ENCODE peak calls at places on chromosomes 2 and 18, in six cellular contexts. B is GM12878, Y is K562, R is HCT116, P is HepG2, E is H1. Z is an unnamed sample.

GRCh38 chr18:28816155-28816554 is 639.2 kb upstream of the CDH2 start:
- DNase-seq in B (no peak), Y (no peak), R (no peak), P (no peak), E (no peak), Z (no peak)

GRCh38 chr2:160205511-160205910 is 5.4 kb upstream of the ITGB6 start:
- DNase-seq in B (no peak), Y (no peak), R (peak), P (peak), E (no peak), Z (peak)

GRCh38 chr2:233353101-233353768 is 1.1 kb upstream of the DGKD start:
- DNase-seq in B (no peak), Y (peak), R (no peak), P (no peak), E (no peak), Z (no peak)

GRCh38 chr18:55264108-55264507 is 304.8 kb upstream of the CCDC68 start:
- DNase-seq in B (no peak), Y (no peak), R (no peak), P (no peak), E (no peak), Z (peak)

GRCh38 chr2:109266511-109266910 is 137.5 kb downstream of the SH3RF3 start:
- DNase-seq in B (no peak), Y (no peak), R (no peak), P (no peak), E (no peak), Z (no peak)

GRCh38 chr2:176170606-176171005 is 13.5 kb downstream of the HOXD3 start:
- DNase-seq in B (no peak), Y (no peak), R (no peak), P (no peak), E (no peak), Z (peak)

GRCh38 chr18:36811955-36812354 is 16.8 kb downstream of the TPGS2 start:
- DNase-seq in B (no peak), Y (no peak), R (no peak), P (no peak), E (no peak), Z (no peak)

GRCh38 chr2:96146151-96146880 is 1.1 kb upstream of the DUSP2 start:
- DNase-seq in B (peak), Y (peak), R (no peak), P (no peak), E (no peak), Z (no peak)

GRCh38 chr2:109487237-109487869 is 126.4 kb downstream of the SEPTIN10 start:
- DNase-seq in B (no peak), Y (no peak), R (no peak), P (no peak), E (no peak), Z (peak)

GRCh38 chr18:48600746-48601090 is 61.9 kb downstream of the CTIF start:
- DNase-seq in B (no peak), Y (no peak), R (no peak), P (no peak), E (no peak), Z (no peak)

GRCh38 chr2:64751286-64752260 is 97.9 kb upstream of the SERTAD2 start:
- DNase-seq in B (no peak), Y (peak), R (peak), P (peak), E (no peak), Z (no peak)

GRCh38 chr2:70104231-70105111 is 17.2 kb downstream of the PCBP1 start:
- DNase-seq in B (no peak), Y (peak), R (no peak), P (peak), E (no peak), Z (no peak)

GRCh38 chr2:55961318-55961911 is 37.8 kb upstream of the EFEMP1 start:
- DNase-seq in B (no peak), Y (peak), R (peak), P (peak), E (no peak), Z (peak)

GRCh38 chr2:160532388-160532787 is 38.8 kb upstream of the RBMS1 start:
- DNase-seq in B (no peak), Y (no peak), R (no peak), P (no peak), E (no peak), Z (no peak)

GRCh38 chr2:160253440-160254296 is 53.6 kb upstream of the ITGB6 start:
- DNase-seq in B (no peak), Y (no peak), R (no peak), P (no peak), E (no peak), Z (no peak)

GRCh38 chr2:117190856-117191255 is 623.6 kb upstream of the DDX18 start:
- DNase-seq in B (no peak), Y (no peak), R (no peak), P (no peak), E (no peak), Z (no peak)

GRCh38 chr2:128556633-128557032 is 238.0 kb upstream of the HS6ST1 start:
- DNase-seq in B (no peak), Y (no peak), R (no peak), P (no peak), E (no peak), Z (no peak)

GRCh38 chr2:10454505-10454904 is 6.4 kb upstream of the ODC1 start:
- DNase-seq in B (no peak), Y (no peak), R (no peak), P (no peak), E (no peak), Z (no peak)

GRCh38 chr2:118529931-118530330 is 317.5 kb downstream of the EN1 start:
- DNase-seq in B (no peak), Y (no peak), R (no peak), P (no peak), E (peak), Z (no peak)

GRCh38 chr2:149180226-149180875 is 141.9 kb downstream of the LYPD6B start:
- DNase-seq in B (no peak), Y (no peak), R (no peak), P (no peak), E (no peak), Z (no peak)

GRCh38 chr2:150784389-150784788 is 296.9 kb upstream of the RND3 start:
- DNase-seq in B (no peak), Y (no peak), R (no peak), P (no peak), E (no peak), Z (no peak)

GRCh38 chr2:101362316-101362715 is 25.0 kb downstream of the CREG2 start:
- DNase-seq in B (no peak), Y (no peak), R (no peak), P (no peak), E (no peak), Z (no peak)

GRCh38 chr2:12931211-12931844 is 214.6 kb downstream of the TRIB2 start:
- DNase-seq in B (no peak), Y (peak), R (peak), P (peak), E (no peak), Z (peak)

GRCh38 chr2:17791121-17791902 is 24.9 kb upstream of the MSGN1 start:
- DNase-seq in B (no peak), Y (no peak), R (no peak), P (no peak), E (no peak), Z (peak)

DNA sequence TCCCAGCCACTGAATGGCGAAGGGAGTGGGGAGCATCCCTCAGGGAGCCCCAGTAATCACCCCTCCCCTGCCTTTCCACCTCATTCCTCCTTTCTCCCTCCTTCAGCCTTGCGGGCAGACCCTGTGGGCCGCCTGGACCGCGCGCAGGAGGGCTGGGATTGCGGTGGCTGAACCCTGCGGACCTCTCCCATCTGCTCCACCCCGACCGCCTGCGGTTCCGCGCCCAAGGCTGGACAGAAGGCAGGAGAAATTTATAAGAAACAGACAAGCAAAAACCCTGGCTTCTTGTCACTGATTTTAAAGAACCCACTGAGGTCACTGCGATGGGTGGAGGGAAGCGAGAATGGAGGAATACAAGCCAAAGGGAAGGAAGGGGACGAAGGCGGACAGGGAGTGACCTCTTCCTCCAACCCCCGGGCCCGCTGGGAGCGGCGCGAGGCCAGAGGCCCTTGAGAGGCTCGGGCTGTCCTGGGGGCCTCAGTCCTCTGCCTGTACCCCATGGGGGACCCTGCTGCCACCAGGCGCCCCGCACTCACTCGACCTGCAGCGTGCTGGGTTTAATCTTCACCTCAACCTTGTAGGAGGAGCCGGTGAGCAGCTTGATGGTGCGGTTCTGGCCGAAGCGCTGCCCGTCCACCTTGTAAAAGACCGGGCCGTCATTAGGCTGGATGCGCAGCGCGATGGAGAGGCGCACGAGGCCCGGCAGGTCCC is 908 bp downstream of the CNRIP1 start:
- DNase-seq in B (no peak), Y (no peak), R (no peak), P (no peak), E (no peak), Z (peak)
- TF ChIP-seq EZH2 in B (no peak), Y (no peak), R (no peak), P (no peak), E (peak), Z (no peak)

GRCh38 chr2:152649997-152650396 is 67.3 kb downstream of the PRPF40A start:
- DNase-seq in B (no peak), Y (no peak), R (no peak), P (no peak), E (no peak), Z (no peak)
- TF ChIP-seq POLR2A in B (no peak), Y (no peak), R (no peak), P (peak), E (no peak), Z (no peak)

GRCh38 chr2:42342061-42342794 is 18.8 kb downstream of the COX7A2L start:
- DNase-seq in B (no peak), Y (no peak), R (peak), P (peak), E (peak), Z (peak)
- H2AFZ ChIP-seq in B (no peak), Y (no peak), R (no peak), P (no peak), E (no peak), Z (no peak)

DNA sequence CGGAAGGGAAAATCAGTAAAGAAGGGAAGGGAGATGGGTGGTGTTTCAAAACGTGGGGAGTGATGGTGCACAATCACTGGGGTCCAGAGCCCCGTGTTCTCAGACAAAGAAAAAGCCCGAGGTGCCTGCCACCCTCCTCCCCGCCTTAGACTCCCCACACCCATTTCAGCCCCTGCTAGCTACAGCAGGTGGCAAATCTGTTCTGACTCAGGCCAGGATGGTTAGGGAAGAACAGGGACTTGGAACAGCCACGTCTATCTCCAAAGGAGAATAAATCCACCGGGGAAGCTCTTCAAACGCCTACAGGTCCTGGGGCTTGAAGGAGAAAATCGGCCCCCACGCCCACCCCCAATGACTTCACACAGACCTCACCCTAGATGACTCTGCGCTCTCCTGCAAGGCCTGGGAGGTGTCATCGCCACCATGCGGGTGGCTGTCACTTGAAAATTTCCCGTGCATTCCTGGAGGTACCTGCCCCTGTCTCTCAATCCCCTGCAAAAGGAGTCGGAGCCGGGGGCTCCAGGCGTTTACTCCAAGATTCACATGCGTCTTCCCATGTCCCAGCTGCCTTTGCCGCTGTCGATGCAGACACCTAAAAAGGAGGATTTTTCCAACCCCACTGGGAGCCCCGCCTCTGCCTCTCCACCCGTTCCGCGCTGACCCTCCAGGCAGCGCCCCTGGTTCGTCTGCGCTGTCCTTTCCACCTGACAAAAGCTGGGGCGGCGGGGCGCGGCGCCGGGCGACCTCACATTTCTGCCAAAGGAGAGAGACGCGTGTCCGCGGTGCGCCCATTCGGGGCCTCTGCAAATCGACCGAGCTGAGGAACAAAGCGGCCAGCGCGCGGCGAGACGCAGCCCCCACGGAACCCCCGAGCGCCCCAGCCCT is 834 bp downstream of the REEP1 start:
- DNase-seq in B (no peak), Y (no peak), R (no peak), P (no peak), E (no peak), Z (no peak)
- TF ChIP-seq EZH2 in B (no peak), Y (no peak), R (no peak), P (peak), E (peak), Z (no peak)